ENCODE peak calls at places on chromosomes 12 and 14, in five cellular contexts. Q, O, X, W and K are unnamed samples. For H3K4me1, the result is how much of the 10 kb centered on the place peaks cover.

GRCh38 chr14:85534435-85534834 is 4.5 kb downstream of the FLRT2 start:
- DNase-seq in O (no peak), W (no peak), X (no peak), Q (no peak), K (no peak)

GRCh38 chr14:63454863-63455622 is 88.1 kb downstream of the PPP2R5E start:
- DNase-seq in X (no peak), W (peak), Q (no peak), O (no peak), K (no peak)

GRCh38 chr14:68124885-68125731 is 305.5 kb downstream of the RAD51B start:
- DNase-seq in W (no peak), X (no peak), Q (no peak), O (no peak), K (no peak)

GRCh38 chr12:119006749-119007148 is 25.4 kb downstream of the SRRM4 start:
- DNase-seq in X (no peak), Q (peak), W (no peak), O (no peak), K (no peak)

GRCh38 chr14:103522028-103522581 is 525 bp downstream of the CKB start:
- DNase-seq in O (no peak), W (no peak), Q (peak), X (no peak), K (no peak)

GRCh38 chr14:21070083-21070609 is at the start of gene ARHGEF40:
- DNase-seq in Q (peak), X (no peak), W (peak), O (no peak), K (peak)

GRCh38 chr14:82778008-82778407 is 1244.4 kb upstream of the SEL1L start:
- DNase-seq in O (no peak), Q (no peak), X (no peak), W (no peak), K (no peak)

GRCh38 chr12:39401459-39401858 is 41.5 kb downstream of the KIF21A start:
- DNase-seq in Q (no peak), W (no peak), O (no peak), X (no peak), K (no peak)

GRCh38 chr12:19223018-19223417 is 93.5 kb downstream of the PLEKHA5 start:
- DNase-seq in X (no peak), W (no peak), Q (peak), O (no peak), K (no peak)

GRCh38 chr14:22849212-22849819 is 12.9 kb downstream of the MMP14 start:
- DNase-seq in Q (peak), W (peak), O (no peak), X (no peak), K (peak)

GRCh38 chr12:31362759-31363415 is 36.9 kb upstream of the SINHCAF start:
- DNase-seq in W (peak), O (no peak), Q (no peak), X (peak), K (peak)

GRCh38 chr12:122126713-122127597 is 47.1 kb downstream of the IL31 start:
- DNase-seq in X (no peak), W (peak), O (no peak), Q (no peak), K (no peak)

GRCh38 chr14:74491952-74492351 is 1.2 kb downstream of the NPC2 start:
- DNase-seq in O (no peak), Q (no peak), W (no peak), X (no peak), K (no peak)

GRCh38 chr12:122363782-122364181 is 58.7 kb downstream of the CLIP1 start:
- DNase-seq in O (no peak), W (no peak), X (no peak), Q (no peak), K (no peak)

GRCh38 chr14:105398726-105399440 is 545 bp downstream of the TEX22 start:
- DNase-seq in W (no peak), Q (peak), O (no peak), X (no peak), K (no peak)

GRCh38 chr14:24263848-24264247 is 871 bp upstream of the TGM1 start:
- DNase-seq in Q (no peak), O (no peak), X (no peak), W (no peak), K (no peak)

GRCh38 chr12:46126050-46126727 is 135.8 kb upstream of the SCAF11 start:
- DNase-seq in O (no peak), X (no peak), Q (no peak), W (no peak), K (no peak)

GRCh38 chr12:94263011-94263786 is 114.8 kb downstream of the PLXNC1 start:
- DNase-seq in Q (no peak), O (no peak), W (no peak), X (peak), K (peak)

GRCh38 chr12:124632510-124632909 is 65.1 kb upstream of the NCOR2 start:
- DNase-seq in X (no peak), O (no peak), W (no peak), Q (peak), K (no peak)

GRCh38 chr12:24661657-24662096 is 287.2 kb downstream of the BCAT1 start:
- DNase-seq in W (peak), O (no peak), X (no peak), Q (no peak), K (peak)

GRCh38 chr12:14664434-14665023 is 31.9 kb downstream of the GUCY2C start:
- DNase-seq in O (no peak), Q (peak), X (no peak), W (peak), K (peak)

GRCh38 chr14:60648169-60648933 is 926 bp downstream of the SIX1 start:
- DNase-seq in W (no peak), X (no peak), O (no peak), Q (peak), K (no peak)

GRCh38 chr14:26255213-26255612 is 342.6 kb downstream of the NOVA1 start:
- DNase-seq in O (no peak), Q (no peak), X (no peak), W (no peak), K (no peak)

GRCh38 chr14:94748667-94749347 is 21.1 kb downstream of the GSC start:
- DNase-seq in Q (peak), W (peak), X (no peak), O (no peak), K (peak)

GRCh38 chr12:131223791-131224567 is 270.3 kb downstream of the ADGRD1 start:
- DNase-seq in W (no peak), O (no peak), Q (peak), X (no peak), K (no peak)

GRCh38 chr14:64826333-64826732 is 53.4 kb downstream of the SPTB start:
- DNase-seq in O (no peak), X (no peak), W (no peak), Q (no peak), K (no peak)

DNA sequence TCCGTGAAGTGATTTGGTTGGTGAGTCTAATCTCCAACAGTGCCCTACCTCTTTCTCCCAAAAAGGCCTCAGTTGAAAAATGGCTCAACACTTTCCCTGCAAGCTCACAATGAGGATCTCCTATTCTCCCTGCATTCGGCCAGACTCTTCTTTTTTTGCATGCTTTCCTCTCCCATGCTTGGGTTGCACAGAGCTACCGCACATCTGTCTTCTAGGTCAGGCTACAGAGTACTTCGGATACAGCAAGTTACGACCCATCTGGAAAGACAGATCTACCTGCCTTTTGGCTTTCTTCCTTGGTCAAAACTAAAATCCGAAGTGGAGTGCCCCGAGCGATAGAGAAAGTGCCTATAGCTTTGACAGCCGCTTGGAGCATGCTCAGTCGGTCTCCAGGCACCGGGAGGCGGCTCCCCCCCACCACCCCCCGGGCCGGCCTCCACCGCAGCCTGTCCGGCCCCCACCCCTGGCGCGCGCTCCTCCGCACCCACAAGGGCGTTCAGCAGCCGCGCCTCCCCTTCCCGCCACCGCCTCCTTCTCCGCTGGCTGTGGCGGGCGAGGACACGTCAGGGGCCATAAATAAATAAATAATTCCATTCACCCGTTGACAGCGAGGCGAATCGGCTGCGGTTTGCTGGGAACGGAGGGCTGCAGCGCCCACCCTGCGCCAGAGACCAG is at the start of gene SLC16A7:
- DNase-seq in O (no peak), Q (peak), W (peak), X (peak), K (peak)
- TF ChIP-seq POLR2AphosphoS5 in O (no peak), Q (no peak), W (peak), X (no peak), K (peak)

GRCh38 chr12:52148541-52149181 is 43.2 kb downstream of the KRT80 start:
- DNase-seq in W (peak), Q (no peak), O (no peak), X (no peak), K (peak)

GRCh38 chr12:52147367-52147972 is 44.3 kb downstream of the KRT80 start:
- DNase-seq in Q (peak), O (no peak), W (peak), X (no peak), K (peak)

GRCh38 chr12:52149651-52150241 is 42.1 kb downstream of the KRT80 start:
- DNase-seq in X (no peak), Q (peak), W (no peak), O (no peak), K (no peak)

GRCh38 chr12:52147983-52148540 is 43.8 kb downstream of the KRT80 start:
- DNase-seq in W (no peak), X (no peak), Q (no peak), O (no peak), K (no peak)

DNA sequence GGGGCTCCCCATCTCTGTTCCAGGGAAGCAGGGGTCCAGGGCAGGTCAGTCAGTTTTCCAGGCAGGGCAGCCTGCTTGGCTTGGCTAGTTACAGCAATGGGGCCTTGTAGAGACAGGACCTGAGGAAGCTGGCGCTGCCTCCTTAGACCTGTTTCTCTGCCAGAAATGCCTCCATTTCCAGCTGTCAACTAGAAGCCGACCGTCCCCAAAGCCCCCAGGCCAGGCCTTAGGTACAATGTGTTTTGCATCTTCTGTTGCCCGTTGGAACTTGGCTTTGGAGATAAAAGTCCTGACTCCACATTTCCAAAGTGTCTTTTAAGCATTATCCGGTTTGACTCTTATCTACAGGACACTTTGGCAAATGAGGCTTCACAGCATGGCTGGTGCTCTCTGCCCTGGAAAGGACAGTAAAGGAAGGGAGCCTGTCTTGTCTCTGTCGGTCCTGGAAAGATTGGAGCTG is 42.6 kb downstream of the KRT80 start:
- DNase-seq in W (no peak), Q (no peak), X (no peak), O (no peak), K (peak)
- H3K4me1 ChIP-seq in W (half or more), Q (under half), X (under half), O (half or more), K (half or more)

GRCh38 chr12:64663019-64663418 is 52.7 kb downstream of the RASSF3 start:
- DNase-seq in W (no peak), O (no peak), Q (no peak), X (no peak), K (no peak)

GRCh38 chr12:64669270-64669842 is 59.1 kb downstream of the RASSF3 start:
- DNase-seq in W (peak), X (peak), O (no peak), Q (peak), K (peak)

GRCh38 chr12:64670039-64670438 is 59.7 kb downstream of the RASSF3 start:
- DNase-seq in W (no peak), Q (peak), X (no peak), O (no peak), K (no peak)

GRCh38 chr12:64666054-64666914 is 56.0 kb downstream of the RASSF3 start:
- DNase-seq in Q (no peak), X (no peak), W (no peak), O (no peak), K (no peak)

DNA sequence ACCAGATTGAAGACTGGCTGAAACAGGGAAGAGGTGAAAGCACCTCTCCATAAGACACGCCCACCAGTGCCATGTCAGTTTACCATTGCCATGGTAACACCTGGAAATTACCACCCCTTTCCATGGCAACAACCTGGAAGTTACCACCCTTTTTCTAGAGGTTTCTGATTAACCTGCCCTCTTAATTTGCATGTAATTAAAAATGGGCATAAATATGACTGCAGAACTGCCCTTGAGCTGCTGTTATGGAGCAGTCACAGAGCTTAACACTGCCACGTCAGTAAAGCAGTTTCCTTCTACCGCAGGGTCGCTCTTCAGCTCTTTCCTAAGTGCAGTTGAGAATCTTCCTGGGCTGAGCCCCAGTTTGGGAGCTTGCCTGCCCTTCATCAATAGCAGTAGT is 55.2 kb downstream of the RASSF3 start:
- DNase-seq in X (peak), Q (no peak), W (no peak), O (no peak), K (peak)
- H3K4me3 ChIP-seq in X (peak), Q (no peak), W (no peak), O (no peak), K (no peak)

DNA sequence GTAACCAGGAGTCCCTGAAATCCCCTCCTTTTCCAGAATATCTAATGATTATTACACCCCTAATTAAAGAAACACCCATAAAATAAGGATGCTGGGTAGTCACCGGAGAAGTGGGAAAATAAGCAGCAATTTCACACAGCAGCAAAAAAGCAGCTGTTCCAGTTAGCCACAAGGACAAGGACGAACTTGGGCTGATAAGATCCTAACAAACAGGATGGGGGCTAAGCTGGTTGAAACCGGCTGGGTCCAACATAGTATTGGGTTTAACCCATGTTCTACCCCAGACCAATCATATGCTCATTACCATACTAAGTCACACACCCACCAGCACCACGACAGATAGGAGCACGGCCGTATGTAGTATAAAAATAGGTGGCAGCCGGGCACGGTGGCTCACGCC is 100.7 kb downstream of the RPL10L start:
- DNase-seq in X (no peak), W (no peak), O (no peak), Q (no peak), K (no peak)
- TF ChIP-seq POLR2AphosphoS5 in X (no peak), W (no peak), O (no peak), Q (no peak), K (no peak)

GRCh38 chr12:67929373-67929772 is 59.9 kb upstream of the IFNG-AS1 start:
- DNase-seq in X (no peak), W (no peak), O (no peak), Q (no peak), K (no peak)
- H3K4me1 ChIP-seq in X (under half), W (under half), O (under half), Q (under half), K (under half)